ENCODE peak calls at places on chromosomes 6 and 20, in six cellular contexts. P is AG10803, O is left ventricle myocardium inferior, N is progenitor cell of endocrine pancreas, K is spleen, L is GM12878. W is an unnamed sample.

GRCh38 chr20:37901667-37902503 is 1.0 kb upstream of the VSTM2L start:
- DNase-seq in P (peak), O (no peak), N (peak), K (no peak), L (no peak), W (no peak)

GRCh38 chr6:167806061-167806700 is 20.5 kb upstream of the AFDN start:
- DNase-seq in P (no peak), O (no peak), N (no peak), K (peak), L (no peak), W (no peak)

GRCh38 chr20:5741089-5741488 is 9.1 kb upstream of the SHLD1 start:
- DNase-seq in P (no peak), O (no peak), N (no peak), K (no peak), L (no peak), W (no peak)

GRCh38 chr6:2102316-2102883 is 143.0 kb downstream of the GMDS start:
- DNase-seq in P (no peak), O (no peak), N (no peak), K (no peak), L (no peak), W (no peak)

GRCh38 chr6:133241088-133241900 is at the start of gene EYA4:
- DNase-seq in P (no peak), O (peak), N (peak), K (peak), L (no peak), W (no peak)

GRCh38 chr6:34792605-34793500 is 970 bp downstream of the BLTP3A start:
- DNase-seq in P (peak), O (no peak), N (no peak), K (peak), L (no peak), W (peak)

GRCh38 chr6:28597217-28597835 is 71.6 kb downstream of the GPX5 start:
- DNase-seq in P (peak), O (no peak), N (no peak), K (no peak), L (no peak), W (no peak)

GRCh38 chr6:89260832-89261231 is 43.7 kb upstream of the GABRR1 start:
- DNase-seq in P (no peak), O (no peak), N (no peak), K (no peak), L (no peak), W (no peak)

GRCh38 chr6:105991561-105992314 is 94.4 kb upstream of the PRDM1 start:
- DNase-seq in P (no peak), O (no peak), N (no peak), K (peak), L (no peak), W (no peak)

GRCh38 chr6:2848851-2849250 is 7.2 kb upstream of the SERPINB1 start:
- DNase-seq in P (no peak), O (no peak), N (no peak), K (peak), L (no peak), W (no peak)

GRCh38 chr6:37525460-37526357 is 26.0 kb upstream of the CCDC167 start:
- DNase-seq in P (no peak), O (no peak), N (no peak), K (no peak), L (no peak), W (no peak)

GRCh38 chr20:16671753-16672152 is 58.1 kb upstream of the SNRPB2 start:
- DNase-seq in P (no peak), O (no peak), N (no peak), K (no peak), L (no peak), W (no peak)

GRCh38 chr6:47016916-47017315 is 25.2 kb downstream of the ADGRF1 start:
- DNase-seq in P (no peak), O (no peak), N (no peak), K (no peak), L (no peak), W (no peak)

GRCh38 chr20:48538856-48539255 is 288.9 kb downstream of the PREX1 start:
- DNase-seq in P (no peak), O (no peak), N (no peak), K (no peak), L (no peak), W (no peak)

GRCh38 chr6:138404666-138405337 is 779 bp downstream of the HEBP2 start:
- DNase-seq in P (no peak), O (peak), N (no peak), K (peak), L (no peak), W (no peak)

GRCh38 chr6:1625926-1626413 is 16.3 kb downstream of the FOXC1 start:
- DNase-seq in P (no peak), O (no peak), N (no peak), K (no peak), L (no peak), W (no peak)

GRCh38 chr6:82348130-82348529 is 15.5 kb upstream of the TPBG start:
- DNase-seq in P (no peak), O (no peak), N (no peak), K (no peak), L (no peak), W (no peak)

GRCh38 chr6:81145506-81145905 is 607.0 kb downstream of the TENT5A start:
- DNase-seq in P (peak), O (no peak), N (no peak), K (no peak), L (no peak), W (no peak)

GRCh38 chr20:16732506-16733152 is 2.8 kb downstream of the SNRPB2 start:
- DNase-seq in P (no peak), O (no peak), N (no peak), K (no peak), L (no peak), W (no peak)

GRCh38 chr6:47669684-47670515 is 28.5 kb upstream of the ADGRF4 start:
- DNase-seq in P (peak), O (no peak), N (no peak), K (no peak), L (no peak), W (no peak)

GRCh38 chr6:90934081-90934480 is 347.2 kb upstream of the MAP3K7 start:
- DNase-seq in P (no peak), O (no peak), N (no peak), K (no peak), L (no peak), W (no peak)

GRCh38 chr6:158808442-158808833 is 10.7 kb downstream of the EZR start:
- DNase-seq in P (no peak), O (no peak), N (no peak), K (no peak), L (no peak), W (no peak)

GRCh38 chr6:4355241-4355640 is 219.9 kb upstream of the ECI2 start:
- DNase-seq in P (peak), O (no peak), N (no peak), K (no peak), L (no peak), W (no peak)

GRCh38 chr6:2557181-2557720 is 193.5 kb downstream of the MYLK4 start:
- DNase-seq in P (no peak), O (no peak), N (no peak), K (no peak), L (no peak), W (no peak)

GRCh38 chr20:11849976-11850670 is 67.6 kb upstream of the BTBD3 start:
- DNase-seq in P (peak), O (no peak), N (no peak), K (no peak), L (no peak), W (no peak)

GRCh38 chr6:23334360-23334759 is 765.0 kb downstream of the HDGFL1 start:
- DNase-seq in P (no peak), O (no peak), N (no peak), K (no peak), L (no peak), W (no peak)

GRCh38 chr6:18388942-18389341 is 1.8 kb downstream of the RNF144B start:
- DNase-seq in P (peak), O (no peak), N (no peak), K (no peak), L (no peak), W (no peak)

GRCh38 chr20:10987651-10988383 is 314.0 kb upstream of the JAG1 start:
- DNase-seq in P (no peak), O (no peak), N (no peak), K (no peak), L (no peak), W (no peak)

GRCh38 chr6:158040051-158040803 is 58.6 kb downstream of the SYNJ2 start:
- DNase-seq in P (peak), O (no peak), N (no peak), K (no peak), L (peak), W (no peak)

DNA sequence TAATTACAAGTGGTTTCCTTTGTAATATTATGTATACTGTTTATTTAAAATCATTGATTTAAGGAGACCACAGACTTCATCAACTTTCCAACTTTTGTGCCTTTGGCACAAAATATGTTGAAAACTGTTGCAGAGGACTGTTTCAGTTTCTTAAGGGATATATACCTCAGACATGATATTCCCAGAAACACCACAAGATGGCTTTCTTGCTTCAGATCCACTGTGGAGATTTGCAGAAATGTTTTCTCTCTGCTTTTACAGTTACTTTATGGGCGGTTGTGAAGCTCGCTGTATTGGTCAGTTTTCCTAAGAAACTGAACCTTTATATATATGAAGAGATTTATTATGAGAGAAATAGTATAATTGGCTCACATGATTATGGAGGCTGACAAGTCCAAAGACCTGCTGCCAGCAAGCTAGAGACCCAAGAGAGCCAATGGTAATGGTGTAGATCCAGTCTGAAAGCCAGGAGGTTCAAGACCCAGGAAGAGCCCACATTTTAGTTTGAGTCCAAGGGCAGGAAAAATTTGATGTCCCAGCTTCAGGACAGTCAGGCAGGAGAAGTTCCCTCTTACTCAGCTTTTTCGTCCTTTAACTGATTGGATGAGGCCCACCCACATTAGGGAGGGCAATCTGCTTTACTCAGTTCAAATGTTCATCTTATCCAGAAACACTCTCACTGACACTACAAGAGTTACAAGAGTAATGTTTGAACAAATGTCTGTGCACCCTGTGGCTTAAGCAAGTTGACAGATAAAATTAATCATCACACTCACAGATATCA is 12.8 kb downstream of the ME1 start:
- DNase-seq in P (peak), O (no peak), N (no peak), K (no peak), L (no peak), W (no peak)
- TF ChIP-seq CTCF in P (peak), O (peak), N (peak), K (no peak), L (peak), W (peak)

GRCh38 chr6:149476789-149477455 is 7.9 kb downstream of the ZC3H12D start:
- DNase-seq in P (no peak), O (no peak), N (no peak), K (peak), L (no peak), W (no peak)
- TF ChIP-seq CTCF in P (no peak), O (no peak), N (no peak), K (no peak), L (no peak), W (no peak)

DNA sequence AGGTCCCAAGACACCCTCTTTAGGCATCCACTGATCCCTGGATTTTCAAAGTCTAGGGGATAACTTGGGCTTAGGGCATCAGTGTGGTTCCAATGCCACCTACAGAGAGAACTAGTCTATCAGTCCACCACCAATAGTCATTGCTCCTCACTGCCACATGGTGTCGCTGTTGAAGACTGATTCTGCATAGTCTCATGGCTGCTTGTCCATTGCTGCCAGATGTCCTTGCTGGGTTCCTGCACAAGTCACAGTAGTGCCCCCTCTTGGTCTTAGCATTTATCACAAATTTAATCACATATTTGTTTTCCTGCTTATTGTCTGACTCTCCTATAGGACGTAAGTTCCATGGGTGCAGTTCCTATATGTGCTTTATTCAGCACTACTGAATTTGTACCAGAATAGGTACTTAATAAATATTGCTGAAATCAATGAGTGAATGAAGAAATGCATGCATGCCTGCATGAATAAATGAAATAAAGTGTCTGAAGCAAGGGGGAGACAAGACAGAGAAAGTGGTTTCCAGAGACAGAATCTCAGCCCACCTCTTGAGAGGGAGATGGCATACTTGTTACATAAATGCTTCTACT is 45.9 kb upstream of the RALY start:
- DNase-seq in P (peak), O (no peak), N (no peak), K (no peak), L (peak), W (no peak)
- TF ChIP-seq CTCF in P (peak), O (peak), N (peak), K (peak), L (peak), W (peak)

GRCh38 chr6:150410395-150410794 is 41.6 kb downstream of the IYD start:
- DNase-seq in P (no peak), O (no peak), N (no peak), K (no peak), L (no peak), W (no peak)

GRCh38 chr6:150410906-150411305 is 42.1 kb downstream of the IYD start:
- DNase-seq in P (no peak), O (no peak), N (no peak), K (no peak), L (no peak), W (no peak)

GRCh38 chr6:150413198-150413597 is 44.4 kb downstream of the IYD start:
- DNase-seq in P (no peak), O (no peak), N (no peak), K (no peak), L (no peak), W (no peak)

GRCh38 chr6:150413768-150414167 is 45.0 kb downstream of the IYD start:
- DNase-seq in P (no peak), O (no peak), N (no peak), K (no peak), L (no peak), W (no peak)

GRCh38 chr6:150412221-150412620 is 43.4 kb downstream of the IYD start:
- DNase-seq in P (no peak), O (no peak), N (no peak), K (no peak), L (no peak), W (no peak)
- TF ChIP-seq CTCF in P (no peak), O (no peak), N (no peak), K (no peak), L (no peak), W (no peak)

GRCh38 chr6:141986457-141986856 is 146.3 kb upstream of the GJE1 start:
- DNase-seq in P (peak), O (no peak), N (no peak), K (no peak), L (no peak), W (no peak)

GRCh38 chr6:141989706-141989959 is 143.1 kb upstream of the GJE1 start:
- DNase-seq in P (no peak), O (no peak), N (no peak), K (no peak), L (no peak), W (no peak)

GRCh38 chr6:141988327-141988726 is 144.4 kb upstream of the GJE1 start:
- DNase-seq in P (no peak), O (no peak), N (no peak), K (no peak), L (no peak), W (no peak)

GRCh38 chr6:141990840-141991239 is 141.9 kb upstream of the GJE1 start:
- DNase-seq in P (no peak), O (no peak), N (no peak), K (no peak), L (no peak), W (no peak)

DNA sequence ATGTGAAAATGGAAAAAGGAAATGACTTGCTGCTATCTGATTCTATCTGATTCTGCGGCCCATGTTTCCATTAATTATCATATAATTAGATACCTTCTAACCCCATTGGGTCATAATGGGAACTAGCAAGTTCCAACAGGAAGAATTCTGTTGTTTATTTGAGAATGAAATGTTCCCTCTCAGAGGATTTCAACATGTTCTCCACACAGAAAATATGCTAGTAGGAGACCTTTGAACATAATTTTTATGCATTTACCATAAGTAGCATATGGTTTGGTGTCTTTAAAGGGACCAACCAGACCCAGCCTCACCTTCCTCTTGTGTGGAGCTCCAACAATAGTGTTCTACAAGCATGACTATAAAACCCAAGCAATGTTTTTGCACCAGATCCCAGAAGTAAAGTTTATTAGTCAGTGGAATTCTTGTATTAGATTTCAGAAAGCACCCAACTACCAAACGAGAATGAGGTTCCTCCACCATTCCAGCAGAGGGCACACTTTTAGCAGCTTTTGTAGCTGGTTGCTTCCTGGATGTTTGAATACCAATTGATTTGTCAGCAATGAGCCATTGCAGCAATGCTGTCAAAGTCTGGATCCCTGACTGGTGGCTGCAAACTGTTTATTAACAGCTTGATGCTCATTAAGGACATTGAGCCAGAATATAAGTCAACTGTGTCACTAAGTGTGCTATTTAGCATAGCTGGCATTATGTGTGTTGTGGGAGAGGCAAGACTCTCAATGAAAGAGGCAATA is 143.6 kb upstream of the GJE1 start:
- DNase-seq in P (peak), O (no peak), N (no peak), K (no peak), L (no peak), W (no peak)
- TF ChIP-seq CTCF in P (peak), O (peak), N (peak), K (no peak), L (peak), W (peak)